ENCODE peak calls at places on chromosomes 12 and 14, in seven cellular contexts. I is cardiac muscle cell, D is dorsolateral prefrontal cortex, X is fibroblast of mammary gland, P is AG04449, V is HCT116, B is OCI-LY7. H is an unnamed sample.

GRCh38 chr12:59820594-59821011 is 224.8 kb downstream of the SLC16A7 start:
- DNase-seq in I (no peak), D (no peak), X (peak; percentile 70), P (peak; percentile 67), V (no peak), B (no peak), H (peak; percentile 78)

GRCh38 chr12:15621140-15621539 is 168.0 kb downstream of the EPS8 start:
- DNase-seq in I (no peak), D (no peak), X (no peak), P (no peak), V (no peak), B (no peak), H (no peak)

GRCh38 chr12:114903394-114903748 is 219.4 kb upstream of the TBX3 start:
- DNase-seq in I (peak; percentile 43), D (no peak), X (peak; percentile 70), P (no peak), V (no peak), B (no peak), H (peak; percentile 36)

GRCh38 chr14:62077676-62078261 is 315.5 kb downstream of the SNAPC1 start:
- DNase-seq in I (no peak), D (no peak), X (no peak), P (no peak), V (no peak), B (peak; percentile 70), H (no peak)

GRCh38 chr12:66352197-66352596 is 49.9 kb downstream of the HELB start:
- DNase-seq in I (peak; percentile 23), D (peak; percentile 40), X (peak; percentile 17), P (no peak), V (peak; percentile 19), B (peak; percentile 67), H (peak; percentile 33)

GRCh38 chr14:105066285-105067071 is 1.2 kb upstream of the GPR132 start:
- DNase-seq in I (no peak), D (no peak), X (no peak), P (no peak), V (no peak), B (no peak), H (no peak)

GRCh38 chr14:50061664-50062437 is 54.5 kb downstream of the VCPKMT start:
- DNase-seq in I (peak; percentile 41), D (no peak), X (peak; percentile 40), P (no peak), V (no peak), B (peak; percentile 94), H (peak; percentile 28)

GRCh38 chr12:27810756-27811155 is 30.7 kb upstream of the MANSC4 start:
- DNase-seq in I (no peak), D (no peak), X (no peak), P (no peak), V (no peak), B (no peak), H (peak; percentile 9)

GRCh38 chr12:18753481-18754117 is 15.7 kb downstream of the CAPZA3 start:
- DNase-seq in I (peak; percentile 12), D (no peak), X (peak; percentile 36), P (no peak), V (no peak), B (no peak), H (peak; percentile 1)

GRCh38 chr14:20630340-20631022 is 11.0 kb downstream of the OR6S1 start:
- DNase-seq in I (peak; percentile 41), D (no peak), X (peak; percentile 75), P (no peak), V (peak; percentile 84), B (no peak), H (peak; percentile 42)

GRCh38 chr14:95695913-95696312 is 9.7 kb downstream of the TCL1B start:
- DNase-seq in I (no peak), D (no peak), X (no peak), P (no peak), V (no peak), B (peak; percentile 95), H (no peak)

GRCh38 chr12:26606911-26607310 is 226.1 kb downstream of the ITPR2 start:
- DNase-seq in I (no peak), D (no peak), X (no peak), P (no peak), V (no peak), B (no peak), H (no peak)

GRCh38 chr14:101980700-101981099 is 16.3 kb downstream of the DYNC1H1 start:
- DNase-seq in I (peak; percentile 98), D (no peak), X (peak; percentile 99), P (peak; percentile 98), V (peak; percentile 73), B (peak; percentile 51), H (peak; percentile 99)

GRCh38 chr12:124640096-124640495 is 72.7 kb upstream of the NCOR2 start:
- DNase-seq in I (peak; percentile 49), D (no peak), X (peak; percentile 74), P (peak; percentile 17), V (no peak), B (no peak), H (peak; percentile 78)

GRCh38 chr12:101379149-101379548 is 28.4 kb downstream of the ARL1 start:
- DNase-seq in I (no peak), D (no peak), X (no peak), P (no peak), V (no peak), B (no peak), H (no peak)

GRCh38 chr12:92762773-92763172 is 60.0 kb downstream of the PLEKHG7 start:
- DNase-seq in I (no peak), D (no peak), X (no peak), P (no peak), V (no peak), B (no peak), H (no peak)

GRCh38 chr14:87990687-87991086 is 2.3 kb downstream of the GALC start:
- DNase-seq in I (no peak), D (no peak), X (no peak), P (no peak), V (no peak), B (no peak), H (no peak)

GRCh38 chr12:7383157-7383556 is 60.8 kb downstream of the CD163L1 start:
- DNase-seq in I (no peak), D (no peak), X (no peak), P (no peak), V (no peak), B (no peak), H (no peak)

DNA sequence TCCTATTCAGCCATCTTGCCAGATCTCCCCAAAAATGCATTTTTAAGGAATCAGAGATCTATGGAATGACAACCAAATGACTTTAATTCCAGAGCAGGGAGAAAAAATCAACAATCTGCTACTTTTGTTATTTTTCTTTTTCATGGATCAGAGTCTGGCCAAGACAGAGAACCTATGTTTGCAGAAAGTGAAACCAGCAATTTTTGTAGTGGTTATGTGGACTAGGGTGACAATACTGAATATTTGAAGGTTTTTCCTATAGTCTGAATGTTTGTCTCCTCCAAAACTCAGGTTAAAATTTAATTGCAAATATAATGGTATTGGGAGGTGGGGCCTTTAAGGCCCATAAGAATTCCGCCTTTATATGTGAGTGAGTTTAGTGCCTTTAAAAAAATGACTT is 30.9 kb downstream of the KLRK1 start:
- DNase-seq in I (no peak), D (no peak), X (no peak), P (no peak), V (no peak), B (no peak), H (no peak)
- H3K4me3 ChIP-seq in I (no peak overlapping the region), D (no peak overlapping the region), X (no peak overlapping the region), P (no peak overlapping the region), V (no peak overlapping the region), B (no peak overlapping the region), H (no peak overlapping the region)

GRCh38 chr12:109771746-109772621 is 58.4 kb downstream of the FAM222A start:
- DNase-seq in I (no peak), D (no peak), X (no peak), P (no peak), V (no peak), B (no peak), H (no peak)

GRCh38 chr12:109770861-109771670 is 57.4 kb downstream of the FAM222A start:
- DNase-seq in I (no peak), D (no peak), X (no peak), P (no peak), V (no peak), B (no peak), H (no peak)

GRCh38 chr12:109775172-109775881 is 57.9 kb downstream of the TRPV4 start:
- DNase-seq in I (peak; percentile 79), D (peak; percentile 79), X (peak; percentile 61), P (no peak), V (no peak), B (peak; percentile 62), H (peak; percentile 77)

GRCh38 chr12:109772622-109773321 is 59.1 kb downstream of the FAM222A start:
- DNase-seq in I (no peak), D (no peak), X (no peak), P (no peak), V (no peak), B (no peak), H (peak; percentile 19)

DNA sequence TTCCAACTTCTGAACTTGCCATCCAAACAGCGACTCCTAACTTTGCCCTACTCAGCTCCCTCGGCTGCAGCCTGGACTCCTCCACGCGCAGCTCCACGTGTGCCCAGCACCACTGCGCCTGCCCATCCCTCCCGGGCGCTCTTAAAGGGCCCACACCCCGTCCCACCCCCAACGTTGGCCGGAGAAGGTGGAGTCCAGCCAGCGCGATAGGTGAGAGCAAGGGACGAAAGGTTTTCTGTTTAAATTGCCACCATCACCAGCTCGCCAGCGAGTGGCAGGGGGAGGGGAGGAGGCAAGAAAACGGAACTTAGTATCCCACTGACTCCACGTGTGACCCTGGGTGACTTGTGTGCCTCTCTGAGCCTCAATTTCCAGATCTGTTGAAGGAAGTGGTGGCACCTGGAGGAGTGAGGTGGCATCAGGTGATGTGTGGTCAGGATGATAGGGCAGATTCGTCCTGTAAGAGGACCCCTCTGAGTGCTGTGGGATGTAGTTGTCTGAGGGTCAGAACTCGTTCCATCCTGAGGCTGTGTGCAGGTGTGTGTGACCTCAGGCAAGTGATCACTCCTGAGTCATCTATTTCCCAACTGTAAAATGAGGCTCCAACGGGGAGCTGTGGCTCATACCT is 59.7 kb downstream of the TRPV4 start:
- DNase-seq in I (no peak), D (no peak), X (no peak), P (no peak), V (no peak), B (no peak), H (peak; percentile 30)
- H3K4me3 ChIP-seq in I (no peak overlapping the region), D (no peak overlapping the region), X (no peak overlapping the region), P (no peak overlapping the region), V (peak overlapping the region; percentile 43), B (no peak overlapping the region), H (no peak overlapping the region)

DNA sequence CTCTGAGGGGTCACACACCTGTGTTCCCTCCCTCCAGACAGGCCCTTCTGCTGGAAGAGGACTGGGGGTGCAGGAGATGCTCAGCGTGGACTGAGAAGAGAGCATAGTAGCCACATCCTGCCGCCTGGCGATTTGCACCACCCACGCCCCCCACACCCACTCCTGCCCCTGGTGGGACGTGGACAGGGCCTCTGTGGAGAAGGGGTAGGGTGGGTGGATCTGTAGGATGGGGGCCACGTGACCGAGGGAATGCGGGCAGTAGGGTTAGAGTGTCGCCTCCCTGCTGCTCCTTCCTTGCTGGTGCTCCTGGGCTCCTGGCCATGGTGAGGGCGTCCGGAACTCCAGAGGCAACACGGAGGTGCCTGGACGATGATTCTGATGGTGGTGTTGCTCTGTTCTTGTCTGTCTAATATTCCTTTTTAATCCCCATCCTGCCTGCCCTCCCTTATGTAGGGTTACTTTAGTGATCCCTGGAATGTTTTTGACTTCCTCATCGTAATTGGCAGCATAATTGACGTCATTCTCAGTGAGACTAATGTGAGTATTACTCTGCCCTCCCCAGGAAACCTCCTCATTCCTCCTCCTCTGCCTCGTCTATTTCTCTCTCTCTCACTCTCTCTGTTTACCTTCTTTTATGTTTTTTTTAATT is 161.5 kb upstream of the FKBP4 start:
- DNase-seq in I (no peak), D (no peak), X (no peak), P (no peak), V (no peak), B (no peak), H (no peak)
- H3K4me3 ChIP-seq in I (no peak overlapping the region), D (no peak overlapping the region), X (no peak overlapping the region), P (no peak overlapping the region), V (no peak overlapping the region), B (no peak overlapping the region), H (no peak overlapping the region)

GRCh38 chr12:73731658-73732057 is 806.0 kb upstream of the ATXN7L3B start:
- DNase-seq in I (no peak), D (no peak), X (no peak), P (no peak), V (no peak), B (no peak), H (no peak)
- H3K4me3 ChIP-seq in I (no peak overlapping the region), D (no peak overlapping the region), X (no peak overlapping the region), P (no peak overlapping the region), V (no peak overlapping the region), B (no peak overlapping the region), H (no peak overlapping the region)